ENCODE peak calls at places on chromosomes 7 and 10, in seven cellular contexts. A is A549, F is esophagus muscularis mucosa, R is sigmoid colon, P is suprapubic skin, G is H1, E is stomach. H is an unnamed sample.
A peak's percentile ranks its signal among the peaks of the same experiment; 100 is the strongest.

GRCh38 chr7:17325364-17325763 is 26.9 kb downstream of the AHR start:
- DNase-seq in E (no peak), R (no peak), A (no peak), P (no peak), G (no peak), F (no peak), H (no peak)

GRCh38 chr10:29922904-29923303 is 136.5 kb downstream of the JCAD start:
- DNase-seq in P (no peak), G (no peak), F (no peak), R (no peak), A (no peak), E (no peak), H (no peak)

GRCh38 chr10:43128331-43128730 is 9.9 kb upstream of the CSGALNACT2 start:
- DNase-seq in A (no peak), G (no peak), E (no peak), P (no peak), R (no peak), F (no peak), H (no peak)

GRCh38 chr10:77801474-77802238 is 124.9 kb downstream of the DLG5 start:
- DNase-seq in R (no peak), P (no peak), G (no peak), E (no peak), F (no peak), A (no peak), H (no peak)

GRCh38 chr10:856405-857157 is 74.9 kb downstream of the LARP4B start:
- DNase-seq in P (no peak), E (no peak), A (no peak), F (no peak), G (no peak), R (no peak), H (no peak)

GRCh38 chr7:2637505-2638223 is 5.9 kb downstream of the TTYH3 start:
- DNase-seq in G (no peak), P (no peak), R (peak; percentile 89), A (no peak), E (no peak), F (no peak), H (no peak)

GRCh38 chr10:1170867-1171180 is 114.6 kb downstream of the WDR37 start:
- DNase-seq in R (peak; percentile 52), E (no peak), A (no peak), P (no peak), G (no peak), F (no peak), H (no peak)

GRCh38 chr10:99343262-99343661 is 14.1 kb downstream of the CNNM1 start:
- DNase-seq in F (no peak), R (no peak), G (no peak), A (no peak), P (no peak), E (no peak), H (no peak)

GRCh38 chr10:76868088-76868949 is 769.3 kb downstream of the KCNMA1 start:
- DNase-seq in E (no peak), A (no peak), G (no peak), F (no peak), P (no peak), R (no peak), H (no peak)

GRCh38 chr7:151853896-151854807 is 22.8 kb downstream of the PRKAG2 start:
- DNase-seq in R (no peak), P (peak; percentile 85), E (no peak), A (no peak), F (no peak), G (no peak), H (no peak)

GRCh38 chr7:95545007-95545615 is 51.2 kb downstream of the PDK4 start:
- DNase-seq in F (no peak), P (no peak), E (peak; percentile 55), G (no peak), A (peak; percentile 68), R (peak; percentile 83), H (peak; percentile 76)

GRCh38 chr10:86017841-86018734 is 348.5 kb downstream of the GRID1 start:
- DNase-seq in A (no peak), P (no peak), R (no peak), F (no peak), G (no peak), E (no peak), H (no peak)

GRCh38 chr7:69597278-69598076 is 798 bp upstream of the AUTS2 start:
- DNase-seq in G (peak; percentile 78), A (peak; percentile 29), F (peak; percentile 93), R (peak; percentile 79), E (peak; percentile 26), P (peak; percentile 79), H (no peak)

GRCh38 chr7:69598081-69598486 is at the start of gene AUTS2:
- DNase-seq in F (peak; percentile 95), G (peak; percentile 85), A (peak; percentile 88), R (peak; percentile 94), P (peak; percentile 91), E (peak; percentile 78), H (peak; percentile 93)

GRCh38 chr7:69599879-69600764 is 1.8 kb downstream of the AUTS2 start:
- DNase-seq in E (no peak), A (no peak), G (no peak), F (no peak), P (peak; percentile 58), R (no peak), H (peak; percentile 17)

GRCh38 chr7:69599211-69599878 is 1.1 kb downstream of the AUTS2 start:
- DNase-seq in A (peak; percentile 20), P (peak; percentile 70), F (no peak), E (no peak), R (peak; percentile 67), G (peak; percentile 73), H (peak; percentile 29)

GRCh38 chr7:69598487-69599148 is 343 bp downstream of the AUTS2 start:
- DNase-seq in A (peak; percentile 33), R (peak; percentile 76), P (peak; percentile 66), F (no peak), E (no peak), G (no peak), H (peak; percentile 29)
- TF ChIP-seq EP300 in A (no peak), R (no peak), P (no peak), F (no peak), E (no peak), G (no peak), H (no peak)

GRCh38 chr7:157853076-157853788 is 516.4 kb downstream of the DNAJB6 start:
- DNase-seq in G (no peak), R (no peak), A (no peak), F (no peak), E (no peak), P (no peak), H (no peak)

GRCh38 chr7:157855016-157855415 is 518.2 kb downstream of the DNAJB6 start:
- DNase-seq in R (no peak), G (no peak), F (no peak), A (no peak), E (no peak), P (no peak), H (no peak)

GRCh38 chr7:157855452-157856213 is 518.8 kb downstream of the DNAJB6 start:
- DNase-seq in E (no peak), F (no peak), A (no peak), R (no peak), P (no peak), G (no peak), H (no peak)

GRCh38 chr7:157853789-157854065 is 516.9 kb downstream of the DNAJB6 start:
- DNase-seq in A (no peak), G (no peak), E (no peak), R (no peak), P (no peak), F (no peak), H (no peak)

DNA sequence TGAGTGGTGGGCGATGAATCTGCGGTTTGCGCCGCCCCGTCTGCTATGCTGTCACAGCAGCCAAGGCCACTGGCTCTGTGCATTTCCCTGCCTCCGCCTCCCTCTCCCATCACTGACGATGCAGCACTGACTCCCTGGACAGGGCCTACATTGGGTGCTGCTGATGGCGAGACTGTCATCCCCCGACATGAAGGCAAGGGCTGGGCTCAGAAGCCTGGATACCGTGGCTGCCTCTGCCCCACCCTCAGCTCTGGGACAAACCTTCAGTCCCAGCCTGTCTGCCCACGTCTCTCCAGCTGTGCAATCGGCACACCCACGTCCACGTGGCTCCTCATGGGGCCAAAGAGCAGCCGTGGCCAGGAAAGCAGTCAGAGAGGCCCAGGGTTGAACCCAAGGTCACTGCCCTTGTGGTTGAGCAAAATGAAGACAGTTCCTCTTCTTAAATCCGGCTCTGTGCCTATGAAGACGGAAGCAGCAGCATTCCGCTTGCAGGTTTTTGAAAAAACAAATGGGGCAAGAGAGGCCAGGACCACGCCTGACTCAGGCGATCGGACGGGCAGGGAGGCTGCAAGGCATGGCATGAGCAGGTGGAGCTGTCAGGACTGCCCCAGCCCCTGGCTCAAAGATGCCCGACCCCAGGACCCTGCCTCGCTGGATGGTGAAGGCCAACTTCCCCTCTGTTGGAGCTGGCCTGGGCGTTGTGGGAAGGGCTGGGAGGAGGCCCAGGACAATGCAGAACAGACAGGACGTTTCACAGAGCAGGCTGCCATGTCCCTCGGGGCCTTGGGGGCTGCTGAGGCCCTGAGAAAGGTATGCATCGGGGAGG is 517.5 kb downstream of the DNAJB6 start:
- DNase-seq in R (peak; percentile 82), E (peak; percentile 43), G (no peak), F (peak; percentile 92), A (no peak), P (peak; percentile 72), H (no peak)
- TF ChIP-seq EP300 in R (no peak), E (no peak), G (no peak), F (no peak), A (no peak), P (no peak), H (no peak)

GRCh38 chr10:108082596-108082995 is 918.1 kb upstream of the SORCS1 start:
- DNase-seq in R (no peak), A (no peak), E (no peak), G (no peak), P (no peak), F (no peak), H (no peak)
- TF ChIP-seq EP300 in R (no peak), A (no peak), E (no peak), G (no peak), P (no peak), F (no peak), H (no peak)

DNA sequence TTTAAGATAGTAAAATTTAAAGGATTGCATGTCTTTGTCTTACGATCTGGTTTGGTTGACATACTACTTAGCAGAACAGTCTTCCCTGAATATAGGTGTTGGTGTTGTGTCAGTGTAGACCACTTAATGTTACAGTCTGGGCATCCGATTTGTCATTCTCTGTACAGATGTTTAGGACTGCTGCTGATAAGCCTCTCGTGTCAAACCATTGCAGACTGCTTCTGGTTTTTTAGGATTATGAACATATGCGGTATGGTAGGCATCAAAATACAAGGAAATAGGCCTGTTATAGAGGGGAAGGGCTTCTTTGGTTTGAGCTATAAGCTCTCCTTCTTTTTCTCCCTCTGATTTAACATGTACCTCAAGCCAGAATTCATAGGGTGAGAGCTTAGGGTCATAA is 7.4 kb downstream of the CYP3A43 start:
- DNase-seq in R (no peak), F (no peak), A (no peak), E (no peak), G (no peak), P (no peak), H (no peak)
- TF ChIP-seq EP300 in R (no peak), F (no peak), A (no peak), E (no peak), G (no peak), P (no peak), H (no peak)